ENCODE peak calls at places on chromosome 4, in ten cellular contexts. X is choroid plexus epithelial cell; W is esophagus muscularis mucosa; A is NCI-H1092; R is left ventricle myocardium inferior; Z is non-pigmented ciliary epithelial cell; S is activated CD4-positive, CD25-positive, alpha-beta regulatory T cell; T is GM13976; H is AG08395; K is CD4-positive, alpha-beta T cell. C is an unnamed sample.

GRCh38 chr4:109214622-109215350 is 87.7 kb downstream of the COL25A1 start:
- DNase-seq in Z (no peak), R (no peak), T (no peak), H (no peak), A (no peak), S (no peak), K (no peak), W (no peak), X (peak; percentile 19), C (no peak)

GRCh38 chr4:181711387-181711786 is 531.8 kb upstream of the TENM3 start:
- DNase-seq in W (no peak), H (no peak), T (no peak), S (no peak), A (no peak), K (no peak), X (no peak), Z (no peak), R (no peak), C (no peak)

GRCh38 chr4:92266521-92266920 is 37.2 kb upstream of the GRID2 start:
- DNase-seq in T (no peak), A (no peak), H (no peak), R (no peak), X (no peak), W (no peak), Z (no peak), K (no peak), S (no peak), C (no peak)

GRCh38 chr4:82467442-82467841 is 37.1 kb downstream of the ENOPH1 start:
- DNase-seq in Z (no peak), R (no peak), T (no peak), X (peak; percentile 45), W (no peak), H (no peak), S (no peak), K (no peak), A (no peak), C (no peak)

GRCh38 chr4:130542953-130543352 is 1447.0 kb downstream of the C4orf33 start:
- DNase-seq in W (no peak), K (no peak), H (no peak), Z (no peak), X (no peak), T (no peak), S (no peak), A (no peak), R (no peak), C (peak; percentile 31)

GRCh38 chr4:14125375-14126129 is 498.0 kb upstream of the BOD1L1 start:
- DNase-seq in X (no peak), Z (no peak), K (no peak), R (no peak), A (no peak), W (no peak), T (peak; percentile 10), S (no peak), H (no peak), C (peak; percentile 68)

GRCh38 chr4:180669637-180670036 is 1573.6 kb upstream of the TENM3 start:
- DNase-seq in K (no peak), A (no peak), S (no peak), W (no peak), R (no peak), Z (peak; percentile 83), X (peak; percentile 73), T (no peak), H (no peak), C (no peak)

GRCh38 chr4:1490011-1490905 is 84.0 kb upstream of the NKX1-1 start:
- DNase-seq in R (no peak), A (no peak), W (no peak), S (no peak), T (no peak), X (no peak), K (no peak), Z (no peak), H (no peak), C (no peak)

GRCh38 chr4:174365018-174365587 is 81.4 kb downstream of the CEP44 start:
- DNase-seq in R (no peak), T (no peak), H (peak; percentile 26), X (peak; percentile 74), Z (no peak), A (peak; percentile 34), W (no peak), K (no peak), S (no peak), C (peak; percentile 84)

GRCh38 chr4:91840359-91840758 is 463.4 kb upstream of the GRID2 start:
- DNase-seq in R (no peak), K (no peak), T (no peak), A (peak; percentile 35), X (peak; percentile 4), W (no peak), Z (no peak), H (no peak), S (no peak), C (no peak)

GRCh38 chr4:88818650-88819470 is 121.2 kb upstream of the NAP1L5 start:
- DNase-seq in A (peak; percentile 69), Z (no peak), R (no peak), X (peak; percentile 75), T (peak; percentile 8), K (peak; percentile 33), H (peak; percentile 28), W (no peak), S (peak; percentile 2), C (peak; percentile 56)

GRCh38 chr4:188266386-188266785 is 127.1 kb downstream of the TRIML1 start:
- DNase-seq in A (no peak), H (no peak), S (no peak), W (no peak), K (no peak), Z (no peak), R (no peak), T (no peak), X (no peak), C (no peak)

GRCh38 chr4:138736362-138736761 is 279.2 kb upstream of the NOCT start:
- DNase-seq in A (no peak), Z (no peak), H (peak; percentile 38), W (no peak), K (no peak), T (no peak), S (no peak), R (no peak), X (peak; percentile 38), C (no peak)

GRCh38 chr4:74451214-74451661 is 6.3 kb downstream of the AREG start:
- DNase-seq in T (no peak), K (no peak), A (no peak), Z (peak; percentile 56), R (no peak), S (no peak), W (no peak), X (peak; percentile 79), H (peak; percentile 42), C (peak; percentile 88)

GRCh38 chr4:127145001-127145400 is 487.8 kb upstream of the INTU start:
- DNase-seq in S (no peak), A (peak; percentile 91), T (no peak), X (no peak), R (no peak), K (no peak), H (no peak), Z (no peak), W (no peak), C (no peak)

GRCh38 chr4:126766266-126766665 is 866.5 kb upstream of the INTU start:
- DNase-seq in T (no peak), X (peak; percentile 5), A (no peak), Z (no peak), W (no peak), R (peak; percentile 31), K (no peak), H (no peak), S (no peak), C (no peak)

GRCh38 chr4:83392562-83392961 is 57.9 kb upstream of the HPSE start:
- DNase-seq in X (peak; percentile 3), K (no peak), H (no peak), T (no peak), W (peak; percentile 50), Z (no peak), A (no peak), R (no peak), S (no peak), C (no peak)

GRCh38 chr4:38131371-38132139 is 171.4 kb downstream of the PTTG2 start:
- DNase-seq in K (peak; percentile 47), Z (no peak), X (peak; percentile 60), A (no peak), R (no peak), H (no peak), S (peak; percentile 60), W (no peak), T (no peak), C (no peak)

GRCh38 chr4:5635826-5636196 is 72.5 kb downstream of the EVC2 start:
- DNase-seq in R (no peak), A (no peak), K (no peak), Z (peak; percentile 60), T (no peak), W (no peak), H (peak; percentile 51), X (peak; percentile 77), S (no peak), C (no peak)

GRCh38 chr4:4387531-4388311 is 819 bp downstream of the NSG1 start:
- DNase-seq in S (no peak), A (peak; percentile 31), X (no peak), Z (no peak), T (no peak), R (no peak), K (no peak), H (no peak), W (no peak), C (no peak)

GRCh38 chr4:6038711-6039110 is 20.5 kb upstream of the C4orf50 start:
- DNase-seq in H (no peak), K (no peak), R (no peak), T (no peak), Z (no peak), W (no peak), X (no peak), S (no peak), A (no peak), C (no peak)

GRCh38 chr4:10421344-10422055 is 35.7 kb downstream of the ZNF518B start:
- DNase-seq in H (no peak), Z (no peak), T (no peak), R (no peak), X (no peak), K (no peak), W (no peak), S (no peak), A (no peak), C (no peak)

GRCh38 chr4:150402968-150403367 is 179.0 kb upstream of the MAB21L2 start:
- DNase-seq in X (peak; percentile 36), W (no peak), K (no peak), Z (no peak), T (no peak), R (peak; percentile 57), A (peak; percentile 83), S (no peak), H (no peak), C (peak; percentile 41)

GRCh38 chr4:109559625-109559982 is 442 bp upstream of the MCUB start:
- DNase-seq in K (peak; percentile 37), X (no peak), H (peak; percentile 29), S (no peak), R (peak; percentile 26), W (no peak), Z (no peak), T (peak; percentile 42), A (no peak), C (no peak)

GRCh38 chr4:26820346-26820745 is 40.3 kb upstream of the STIM2 start:
- DNase-seq in R (no peak), X (no peak), W (no peak), H (no peak), K (no peak), S (no peak), T (no peak), A (no peak), Z (no peak), C (no peak)

GRCh38 chr4:10180927-10181744 is 64.5 kb upstream of the WDR1 start:
- DNase-seq in X (peak; percentile 50), H (peak; percentile 57), K (no peak), Z (no peak), S (no peak), W (no peak), R (no peak), A (no peak), T (peak; percentile 45), C (peak; percentile 98)

GRCh38 chr4:26140150-26140898 is 180.5 kb upstream of the RBPJ start:
- DNase-seq in H (peak; percentile 76), X (peak; percentile 57), W (no peak), S (no peak), T (no peak), A (no peak), Z (no peak), R (no peak), K (no peak), C (no peak)

GRCh38 chr4:76434901-76435688 is at the start of gene SHROOM3:
- DNase-seq in Z (no peak), T (no peak), R (no peak), W (no peak), H (no peak), K (no peak), A (no peak), S (no peak), X (peak; percentile 22), C (peak; percentile 27)

C was measured in OCI-M1.